ENCODE peak calls at places on chromosome 7, in seven cellular contexts. B, K, D, G, C, X and Y are unnamed samples.

GRCh38 chr7:157211710-157212109 is 73.0 kb downstream of the UBE3C start:
- DNase-seq in B (no peak), K (no peak), D (no peak), G (no peak), C (no peak), X (no peak), Y (no peak)

GRCh38 chr7:43169076-43169475 is 56.6 kb downstream of the HECW1 start:
- DNase-seq in B (no peak), K (no peak), D (no peak), G (no peak), C (no peak), X (no peak), Y (no peak)

GRCh38 chr7:513521-514166 is 6.0 kb downstream of the PDGFA start:
- DNase-seq in B (no peak), K (no peak), D (no peak), G (no peak), C (no peak), X (no peak), Y (no peak)

GRCh38 chr7:152522551-152522950 is 86.7 kb upstream of the KMT2C start:
- DNase-seq in B (no peak), K (no peak), D (peak), G (no peak), C (no peak), X (no peak), Y (no peak)

GRCh38 chr7:155631155-155631554 is 13.3 kb upstream of the RBM33 start:
- DNase-seq in B (no peak), K (no peak), D (no peak), G (no peak), C (no peak), X (no peak), Y (no peak)

GRCh38 chr7:69018200-69018599 is 580.1 kb upstream of the AUTS2 start:
- DNase-seq in B (no peak), K (no peak), D (no peak), G (no peak), C (no peak), X (no peak), Y (peak)

GRCh38 chr7:43758861-43759683 is 592 bp downstream of the BLVRA start:
- DNase-seq in B (peak), K (peak), D (peak), G (peak), C (no peak), X (no peak), Y (peak)

GRCh38 chr7:12927635-12928434 is 240.4 kb downstream of the ARL4A start:
- DNase-seq in B (no peak), K (no peak), D (no peak), G (no peak), C (no peak), X (no peak), Y (no peak)

GRCh38 chr7:112138938-112139337 is 67.3 kb downstream of the DOCK4 start:
- DNase-seq in B (no peak), K (no peak), D (no peak), G (no peak), C (no peak), X (no peak), Y (no peak)

GRCh38 chr7:83643012-83643411 is 5.9 kb downstream of the SEMA3E start:
- DNase-seq in B (no peak), K (no peak), D (no peak), G (no peak), C (no peak), X (no peak), Y (no peak)

GRCh38 chr7:79452032-79452494 is 1.4 kb downstream of the MAGI2 start:
- DNase-seq in B (no peak), K (no peak), D (peak), G (no peak), C (no peak), X (peak), Y (peak)
- TF ChIP-seq TAF1 in B (no peak), K (no peak), D (peak), G (no peak), C (no peak), X (no peak), Y (no peak)

GRCh38 chr7:140006600-140006999 is 56.2 kb downstream of the PARP12 start:
- DNase-seq in B (no peak), K (no peak), D (no peak), G (no peak), C (no peak), X (no peak), Y (no peak)

GRCh38 chr7:140007051-140007690 is 55.6 kb downstream of the PARP12 start:
- DNase-seq in B (no peak), K (no peak), D (no peak), G (no peak), C (no peak), X (no peak), Y (no peak)

GRCh38 chr7:140005341-140005740 is 57.4 kb downstream of the PARP12 start:
- DNase-seq in B (peak), K (no peak), D (no peak), G (no peak), C (no peak), X (no peak), Y (no peak)

GRCh38 chr7:140004672-140005071 is 58.1 kb downstream of the PARP12 start:
- DNase-seq in B (no peak), K (no peak), D (no peak), G (no peak), C (no peak), X (no peak), Y (no peak)

DNA sequence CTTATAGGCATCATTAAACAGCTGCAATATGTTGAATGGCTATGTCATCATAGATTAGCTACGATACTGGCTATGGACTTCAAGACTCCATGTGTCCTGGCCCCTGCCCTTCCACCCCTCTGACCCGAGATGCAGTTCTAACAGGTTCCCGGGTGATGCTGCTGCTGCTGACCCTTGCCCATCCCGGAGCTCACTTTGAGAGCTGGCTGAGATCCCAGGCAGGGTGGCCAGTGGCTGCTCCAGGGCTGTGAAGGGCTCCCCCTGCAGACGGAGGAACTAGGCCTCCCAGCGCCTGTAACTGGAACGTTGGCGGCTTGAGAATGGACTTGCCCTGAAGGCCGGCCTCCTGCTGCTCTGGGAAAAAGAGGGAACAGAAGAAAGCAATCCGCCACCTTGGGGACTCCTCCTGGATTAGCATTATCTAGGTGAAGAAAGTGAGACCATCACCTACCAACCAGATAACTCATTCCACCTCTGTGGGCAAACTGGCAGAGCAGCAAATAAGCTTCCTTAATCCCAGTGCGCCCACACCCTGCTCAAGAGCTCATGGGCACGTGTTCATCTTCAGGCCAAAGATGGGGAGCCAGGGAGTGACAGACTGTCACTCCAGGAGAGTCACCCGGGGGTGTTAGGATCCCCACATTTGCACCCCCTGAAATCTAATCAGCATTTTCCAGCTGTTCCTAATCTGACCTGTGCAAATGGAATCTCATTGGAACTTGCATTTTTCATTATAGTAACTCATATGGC is 56.8 kb downstream of the PARP12 start:
- DNase-seq in B (peak), K (no peak), D (no peak), G (no peak), C (no peak), X (peak), Y (peak)
- TF ChIP-seq TAF1 in B (no peak), K (no peak), D (no peak), G (no peak), C (no peak), X (no peak), Y (no peak)

GRCh38 chr7:106657085-106657991 is 3.6 kb downstream of the CCDC71L start:
- DNase-seq in B (no peak), K (no peak), D (no peak), G (no peak), C (no peak), X (no peak), Y (no peak)

GRCh38 chr7:106659963-106660861 is 746 bp downstream of the CCDC71L start:
- DNase-seq in B (peak), K (peak), D (peak), G (peak), C (peak), X (no peak), Y (peak)

GRCh38 chr7:106660862-106661720 is at the start of gene CCDC71L:
- DNase-seq in B (peak), K (peak), D (peak), G (peak), C (peak), X (no peak), Y (peak)

GRCh38 chr7:106658504-106659368 is 2.2 kb downstream of the CCDC71L start:
- DNase-seq in B (no peak), K (no peak), D (no peak), G (no peak), C (no peak), X (no peak), Y (no peak)

GRCh38 chr7:106659369-106659962 is 1.5 kb downstream of the CCDC71L start:
- DNase-seq in B (no peak), K (no peak), D (no peak), G (no peak), C (no peak), X (no peak), Y (no peak)
- TF ChIP-seq TAF1 in B (no peak), K (no peak), D (no peak), G (no peak), C (no peak), X (no peak), Y (no peak)

GRCh38 chr7:137774793-137775201 is 72.0 kb downstream of the DGKI start:
- DNase-seq in B (no peak), K (no peak), D (no peak), G (no peak), C (no peak), X (no peak), Y (no peak)
- TF ChIP-seq TAF1 in B (no peak), K (no peak), D (no peak), G (no peak), C (no peak), X (no peak), Y (no peak)